ENCODE peak calls at places on chromosomes 16 and 17, in six cellular contexts. Q, E, S, B, F and O are unnamed samples.

GRCh38 chr17:67096609-67097008 is 52.3 kb downstream of the CACNG1 start:
- DNase-seq in E (no peak), B (no peak), F (no peak), Q (no peak), S (no peak), O (no peak)

GRCh38 chr16:65068151-65068740 is 53.6 kb downstream of the CDH11 start:
- DNase-seq in S (no peak), F (no peak), B (no peak), E (peak), Q (peak), O (no peak)

GRCh38 chr16:68384293-68385255 is 63.7 kb downstream of the SMPD3 start:
- DNase-seq in B (no peak), F (no peak), Q (no peak), E (no peak), S (peak), O (no peak)

GRCh38 chr17:1995321-1996242 is 29.6 kb downstream of the RTN4RL1 start:
- DNase-seq in S (no peak), F (no peak), Q (no peak), E (no peak), B (no peak), O (no peak)

GRCh38 chr17:60920107-60920506 is 242.5 kb downstream of the BCAS3 start:
- DNase-seq in S (no peak), Q (no peak), B (no peak), F (no peak), E (no peak), O (no peak)

GRCh38 chr17:29143894-29144293 is 36.3 kb downstream of the MYO18A start:
- DNase-seq in E (peak), Q (peak), B (no peak), F (peak), S (peak), O (no peak)

GRCh38 chr17:2222901-2223616 is 80.5 kb downstream of the SMG6 start:
- DNase-seq in B (no peak), E (peak), F (no peak), S (no peak), Q (peak), O (no peak)

GRCh38 chr17:7213895-7214299 is 5.7 kb downstream of the DLG4 start:
- DNase-seq in E (peak), B (peak), S (peak), Q (peak), F (peak), O (peak)

GRCh38 chr17:68288375-68288774 is 2.6 kb downstream of the SLC16A6 start:
- DNase-seq in E (peak), Q (no peak), F (no peak), S (no peak), B (no peak), O (no peak)

GRCh38 chr17:47741109-47741792 is 8.2 kb downstream of the TBX21 start:
- DNase-seq in E (no peak), F (no peak), S (peak), Q (no peak), B (no peak), O (no peak)

GRCh38 chr17:13688716-13689115 is 87.0 kb upstream of the HS3ST3A1 start:
- DNase-seq in Q (no peak), S (no peak), E (no peak), F (no peak), B (no peak), O (no peak)

GRCh38 chr16:58455750-58456149 is 44.2 kb upstream of the NDRG4 start:
- DNase-seq in F (no peak), S (no peak), B (no peak), Q (no peak), E (no peak), O (no peak)

GRCh38 chr17:43701318-43701743 is 39.6 kb upstream of the MEOX1 start:
- DNase-seq in B (no peak), F (no peak), E (peak), S (no peak), Q (peak), O (no peak)

GRCh38 chr17:18382441-18383078 is 5.0 kb downstream of the EVPLL start:
- DNase-seq in Q (no peak), S (peak), F (no peak), E (no peak), B (no peak), O (no peak)

GRCh38 chr16:78890496-78890895 is 710.0 kb downstream of the MAF start:
- DNase-seq in F (no peak), B (no peak), Q (no peak), E (no peak), S (no peak), O (no peak)

GRCh38 chr16:82456683-82457082 is 170.1 kb upstream of the CDH13 start:
- DNase-seq in S (peak), F (peak), E (peak), Q (peak), B (peak), O (peak)

GRCh38 chr16:53065436-53066165 is 10.8 kb downstream of the CHD9 start:
- DNase-seq in S (no peak), F (no peak), Q (no peak), B (no peak), E (no peak), O (no peak)

GRCh38 chr16:88366704-88367047 is 16.1 kb upstream of the ZNF469 start:
- DNase-seq in S (no peak), Q (no peak), F (no peak), B (no peak), E (no peak), O (no peak)

GRCh38 chr17:49086649-49087048 is 45.9 kb upstream of the B4GALNT2 start:
- DNase-seq in Q (no peak), F (no peak), S (no peak), B (no peak), E (no peak), O (no peak)

GRCh38 chr16:57618306-57619132 is 9.9 kb upstream of the ADGRG1 start:
- DNase-seq in Q (peak), B (no peak), E (no peak), S (peak), F (peak), O (no peak)

GRCh38 chr17:54891176-54891821 is 9.4 kb upstream of the TOM1L1 start:
- DNase-seq in B (no peak), E (peak), F (no peak), S (peak), Q (peak), O (peak)

GRCh38 chr17:16872836-16873653 is 98.9 kb downstream of the TNFRSF13B start:
- DNase-seq in Q (no peak), S (peak), F (no peak), B (no peak), E (peak), O (peak)

GRCh38 chr17:18038149-18038850 is 668 bp downstream of the ATPAF2 start:
- DNase-seq in B (no peak), E (peak), Q (peak), F (no peak), S (no peak), O (no peak)

GRCh38 chr17:1684307-1685189 is at the start of gene PRPF8:
- DNase-seq in B (peak), E (peak), S (peak), F (peak), Q (peak), O (peak)

GRCh38 chr17:66654764-66655163 is 180.2 kb upstream of the CACNG5 start:
- DNase-seq in Q (no peak), E (no peak), S (no peak), B (no peak), F (no peak), O (no peak)

GRCh38 chr17:17403899-17404576 is 72.8 kb upstream of the MED9 start:
- DNase-seq in F (no peak), S (no peak), E (no peak), B (no peak), Q (no peak), O (no peak)

GRCh38 chr17:57215317-57215716 is 41.0 kb upstream of the MSI2 start:
- DNase-seq in Q (no peak), B (no peak), E (peak), S (no peak), F (no peak), O (no peak)

GRCh38 chr16:89924298-89924924 is 1.3 kb downstream of the TUBB3 start:
- DNase-seq in B (peak), E (peak), F (no peak), S (peak), Q (peak), O (peak)

GRCh38 chr17:81527591-81528383 is at the start of gene FSCN2:
- DNase-seq in S (no peak), B (no peak), E (no peak), F (no peak), Q (no peak), O (no peak)

GRCh38 chr17:60170835-60171752 is 21.3 kb downstream of the CA4 start:
- DNase-seq in S (peak), E (no peak), B (no peak), Q (peak), F (no peak), O (no peak)

GRCh38 chr16:59356144-59356543 is 622.0 kb upstream of the GOT2 start:
- DNase-seq in S (no peak), B (no peak), E (no peak), F (no peak), Q (no peak), O (no peak)

GRCh38 chr16:88323546-88324330 is 59.0 kb upstream of the ZNF469 start:
- DNase-seq in E (no peak), S (no peak), B (no peak), F (no peak), Q (no peak), O (no peak)

GRCh38 chr16:69190046-69190588 is 3.2 kb downstream of the SNTB2 start:
- DNase-seq in E (no peak), S (no peak), B (no peak), Q (no peak), F (no peak), O (no peak)

GRCh38 chr17:17151962-17152361 is 54.2 kb downstream of the PLD6 start:
- DNase-seq in E (peak), F (no peak), Q (peak), B (no peak), S (no peak), O (no peak)

DNA sequence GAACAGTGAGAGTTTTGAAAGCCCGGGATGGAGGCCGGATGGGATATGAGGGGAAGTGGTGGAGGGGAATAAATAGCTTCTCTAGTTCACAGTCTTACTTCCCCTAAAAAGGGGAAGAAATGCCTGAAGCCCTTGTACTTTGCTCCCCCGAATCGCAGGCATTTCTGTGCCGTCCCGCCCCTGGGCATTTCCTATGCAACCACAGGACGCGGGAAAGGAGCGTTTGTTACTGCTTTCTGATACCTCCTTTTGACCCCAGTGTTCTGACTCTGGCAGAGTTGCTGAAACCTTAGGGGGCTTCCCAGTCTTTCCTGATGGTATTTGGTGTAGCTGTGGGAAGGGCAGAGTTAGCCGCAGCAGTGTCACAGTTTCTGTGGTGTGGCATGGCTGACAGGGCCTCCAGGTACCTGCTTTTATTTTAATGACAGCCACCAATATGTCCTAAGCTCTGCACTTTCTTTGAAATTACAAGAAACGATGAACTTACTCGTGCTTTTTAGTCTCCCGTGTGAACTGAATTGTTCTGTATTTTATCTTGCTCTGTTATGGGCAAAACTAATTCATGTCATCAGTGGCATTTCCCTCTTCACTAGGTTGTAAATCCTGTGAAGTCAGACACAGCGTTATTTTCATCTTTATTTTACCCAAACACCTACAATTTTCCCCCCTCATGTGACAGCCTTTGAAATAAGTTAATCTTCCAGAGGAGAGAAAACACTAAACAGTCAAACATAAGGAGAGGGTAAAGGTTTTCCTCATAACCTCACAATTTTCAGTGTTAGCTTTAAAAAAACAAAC is 27.1 kb downstream of the USP10 start:
- DNase-seq in B (no peak), Q (no peak), E (peak), F (no peak), S (no peak), O (no peak)
- H3K9ac ChIP-seq in B (no peak), Q (no peak), E (peak), F (no peak), S (no peak), O (no peak)

GRCh38 chr17:64022631-64023063 is 2.2 kb upstream of the ICAM2 start:
- DNase-seq in S (no peak), E (no peak), Q (no peak), F (no peak), B (no peak), O (no peak)

GRCh38 chr17:64017381-64017980 is 3.0 kb downstream of the ICAM2 start:
- DNase-seq in E (no peak), F (no peak), Q (no peak), B (no peak), S (no peak), O (no peak)

GRCh38 chr17:64019486-64020067 is 856 bp downstream of the ICAM2 start:
- DNase-seq in Q (no peak), E (no peak), F (no peak), B (no peak), S (no peak), O (no peak)

GRCh38 chr17:64016974-64017373 is 3.5 kb downstream of the ICAM2 start:
- DNase-seq in E (no peak), F (no peak), Q (no peak), S (no peak), B (no peak), O (no peak)

DNA sequence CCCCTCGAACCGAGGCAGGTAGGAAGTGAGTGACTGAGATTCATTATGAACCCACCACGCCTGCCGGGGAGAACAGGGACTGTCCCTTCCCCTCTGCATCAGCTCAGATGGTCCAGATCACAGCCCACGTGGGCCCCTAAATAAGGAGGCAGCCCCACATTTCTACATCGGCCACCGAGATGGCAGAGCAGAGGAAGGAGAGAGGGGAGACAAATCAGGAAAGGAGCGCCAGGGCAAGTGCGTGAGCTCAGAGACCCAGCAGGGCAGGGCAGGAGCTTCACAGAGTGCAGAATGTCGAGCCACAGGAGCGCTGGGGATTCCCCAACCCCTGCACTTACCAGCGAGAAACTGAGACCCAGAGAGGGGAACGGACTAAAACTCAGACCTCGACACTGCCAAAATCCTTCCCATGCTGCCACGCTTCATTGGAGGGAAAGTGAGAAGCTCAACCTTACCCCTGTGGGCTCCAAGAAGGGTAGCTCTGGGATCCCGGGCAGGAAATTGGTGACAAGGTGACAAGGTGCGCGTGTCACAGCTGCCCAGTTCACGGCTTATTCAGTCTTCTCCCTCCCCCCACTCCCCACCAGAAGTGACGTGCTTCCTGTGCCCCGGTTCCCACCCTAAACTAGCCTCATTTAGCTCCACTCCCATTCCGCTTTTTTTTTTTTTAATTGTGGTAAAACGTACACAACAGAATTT is at the start of gene ICAM2:
- DNase-seq in F (no peak), Q (no peak), E (no peak), S (no peak), B (no peak), O (no peak)
- H2AK5ac ChIP-seq in F (no peak), Q (no peak), E (no peak), S (no peak), B (no peak), O (no peak)

DNA sequence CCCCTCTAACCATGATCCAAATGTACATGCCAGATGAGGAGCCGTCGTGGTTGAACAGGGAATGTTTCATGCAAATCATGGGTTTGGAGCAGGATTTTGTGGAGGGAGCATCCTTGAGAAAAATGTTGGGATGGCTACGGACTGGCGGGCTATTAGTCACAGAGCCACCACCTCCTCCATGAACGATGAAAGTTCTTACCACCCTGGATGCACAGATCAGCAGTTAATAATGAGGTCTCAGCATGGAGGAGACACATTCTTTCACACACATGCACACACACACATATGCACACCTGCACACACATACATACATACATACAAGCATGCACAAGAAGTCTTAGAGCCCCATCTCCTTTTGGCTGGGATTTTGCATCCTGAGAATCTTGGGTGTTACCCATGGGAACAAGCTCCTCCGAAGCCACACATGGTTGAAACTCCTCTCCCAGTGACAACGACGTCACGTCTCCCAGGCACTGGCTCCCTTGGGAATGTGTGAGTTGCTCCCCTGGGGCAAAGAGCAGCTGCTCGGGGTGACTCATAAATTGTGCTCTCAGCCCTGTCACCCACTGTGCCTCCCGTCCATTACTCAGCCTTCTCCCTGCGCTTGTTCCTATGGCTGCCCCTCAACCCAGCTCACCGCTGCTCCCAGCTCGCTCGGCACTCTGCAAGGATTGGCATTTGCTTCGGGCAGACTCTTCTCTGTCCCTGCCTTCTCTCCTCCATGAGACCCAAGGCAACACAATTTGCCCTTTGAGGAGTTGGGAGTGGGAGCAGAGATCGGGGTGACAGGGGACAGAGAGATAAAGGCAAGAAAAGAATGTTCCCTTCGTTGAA is 344.6 kb downstream of the SOX9 start:
- DNase-seq in Q (peak), B (no peak), F (peak), S (peak), E (peak), O (no peak)
- H2AFZ ChIP-seq in Q (peak), B (no peak), F (no peak), S (no peak), E (no peak), O (no peak)

GRCh38 chr16:1105888-1106620 is 10.0 kb upstream of the C1QTNF8 start:
- DNase-seq in S (peak), F (peak), B (no peak), E (peak), Q (peak), O (peak)
- H3K9ac ChIP-seq in S (no peak), F (no peak), B (no peak), E (no peak), Q (no peak), O (no peak)

GRCh38 chr16:11301645-11302513 is 20.7 kb upstream of the PRM1 start:
- DNase-seq in B (no peak), S (no peak), Q (no peak), F (no peak), E (no peak), O (no peak)

GRCh38 chr16:11302977-11303376 is 21.8 kb upstream of the PRM1 start:
- DNase-seq in B (no peak), E (no peak), S (no peak), Q (no peak), F (no peak), O (no peak)

GRCh38 chr16:11299865-11300559 is 18.9 kb upstream of the PRM1 start:
- DNase-seq in S (no peak), B (no peak), E (no peak), F (no peak), Q (no peak), O (no peak)

GRCh38 chr16:11298143-11298900 is 17.2 kb upstream of the PRM1 start:
- DNase-seq in S (no peak), E (no peak), F (no peak), B (no peak), Q (no peak), O (no peak)

GRCh38 chr16:11300560-11300892 is 19.4 kb upstream of the PRM1 start:
- DNase-seq in S (no peak), F (no peak), B (no peak), Q (no peak), E (no peak), O (no peak)
- H2AK5ac ChIP-seq in S (no peak), F (no peak), B (no peak), Q (no peak), E (peak), O (no peak)

GRCh38 chr16:47067203-47067602 is 76.5 kb downstream of the NETO2 start:
- DNase-seq in Q (no peak), F (no peak), B (no peak), E (no peak), S (no peak), O (no peak)
- H2AFZ ChIP-seq in Q (no peak), F (no peak), B (no peak), E (no peak), S (no peak), O (no peak)